ENCODE peak calls at places on chromosome 4, in six cellular contexts. B, F, E, D, Q and Y are unnamed samples.

GRCh38 chr4:110622841-110623709 is at the start of gene PITX2:
- DNase-seq in F (peak), D (peak), E (no peak), Q (no peak), B (no peak), Y (peak)

GRCh38 chr4:56410247-56410646 is 23.0 kb upstream of the AASDH start:
- DNase-seq in B (peak), D (peak), F (no peak), Q (peak), E (no peak), Y (no peak)

GRCh38 chr4:188454573-188454972 is 315.3 kb downstream of the TRIML1 start:
- DNase-seq in F (no peak), E (no peak), B (no peak), D (no peak), Q (no peak), Y (no peak)

GRCh38 chr4:83114576-83114975 is at the start of gene PLAC8:
- DNase-seq in E (no peak), D (no peak), F (no peak), B (no peak), Q (peak), Y (peak)

GRCh38 chr4:156294577-156294976 is 340.9 kb upstream of the CTSO start:
- DNase-seq in Q (peak), B (no peak), E (no peak), D (peak), F (no peak), Y (peak)

GRCh38 chr4:106773106-106773905 is 262.8 kb downstream of the DKK2 start:
- DNase-seq in F (no peak), B (no peak), D (peak), E (no peak), Q (no peak), Y (no peak)

GRCh38 chr4:89800527-89801103 is 36.3 kb downstream of the SNCA start:
- DNase-seq in D (no peak), B (no peak), E (no peak), Q (no peak), F (no peak), Y (no peak)

GRCh38 chr4:53346920-53347852 is 18.7 kb downstream of the SCFD2 start:
- DNase-seq in Q (no peak), F (no peak), B (no peak), E (no peak), D (peak), Y (no peak)

GRCh38 chr4:48899950-48900349 is 6.6 kb downstream of the OCIAD2 start:
- DNase-seq in D (no peak), E (no peak), F (no peak), B (no peak), Q (peak), Y (no peak)

GRCh38 chr4:105551968-105552746 is at the start of gene ARHGEF38:
- DNase-seq in F (no peak), Q (no peak), D (no peak), E (no peak), B (no peak), Y (no peak)

GRCh38 chr4:105641876-105642275 is 66.6 kb downstream of the INTS12 start:
- DNase-seq in E (no peak), F (no peak), Q (no peak), B (no peak), D (no peak), Y (no peak)

GRCh38 chr4:108141213-108142045 is 27.3 kb downstream of the LEF1 start:
- DNase-seq in B (no peak), E (no peak), D (no peak), Q (no peak), F (no peak), Y (peak)

GRCh38 chr4:76585897-76586360 is 150.9 kb downstream of the SHROOM3 start:
- DNase-seq in Q (no peak), B (no peak), E (no peak), D (no peak), F (peak), Y (peak)

GRCh38 chr4:180057891-180058643 is 2185.1 kb upstream of the TENM3 start:
- DNase-seq in D (no peak), B (no peak), F (peak), E (no peak), Q (peak), Y (peak)

GRCh38 chr4:142404191-142404611 is 441.9 kb downstream of the INPP4B start:
- DNase-seq in D (peak), Q (no peak), B (no peak), E (peak), F (no peak), Y (no peak)

GRCh38 chr4:185479507-185479971 is 8.0 kb upstream of the CCDC110 start:
- DNase-seq in D (no peak), E (no peak), F (no peak), Q (no peak), B (no peak), Y (peak)

GRCh38 chr4:85409251-85409650 is 65.7 kb upstream of the ARHGAP24 start:
- DNase-seq in F (no peak), D (no peak), E (no peak), Q (no peak), B (no peak), Y (no peak)

GRCh38 chr4:148097811-148098210 is 344.4 kb downstream of the NR3C2 start:
- DNase-seq in F (no peak), E (no peak), D (no peak), Q (no peak), B (no peak), Y (no peak)

GRCh38 chr4:90979551-90979950 is 852.4 kb downstream of the CCSER1 start:
- DNase-seq in D (no peak), E (no peak), F (no peak), Q (no peak), B (no peak), Y (no peak)

GRCh38 chr4:178205826-178206225 is 763.6 kb upstream of the AGA start:
- DNase-seq in F (no peak), D (no peak), B (no peak), Q (no peak), E (no peak), Y (no peak)

GRCh38 chr4:76526585-76526990 is 91.6 kb downstream of the SHROOM3 start:
- DNase-seq in Q (no peak), E (no peak), B (no peak), F (no peak), D (no peak), Y (no peak)

GRCh38 chr4:157389751-157390150 is 169.2 kb downstream of the GRIA2 start:
- DNase-seq in D (no peak), B (no peak), E (no peak), Q (no peak), F (no peak), Y (no peak)

GRCh38 chr4:156961241-156962068 is 10.1 kb downstream of the PDGFC start:
- DNase-seq in F (no peak), E (no peak), B (no peak), D (no peak), Q (no peak), Y (no peak)

GRCh38 chr4:173272987-173273386 is 61.2 kb downstream of the HMGB2 start:
- DNase-seq in E (no peak), B (no peak), F (no peak), Q (no peak), D (peak), Y (no peak)

GRCh38 chr4:3687538-3687937 is 78.6 kb upstream of the ADRA2C start:
- DNase-seq in B (no peak), E (no peak), Q (no peak), F (no peak), D (no peak), Y (no peak)

GRCh38 chr4:23279377-23279988 is 586.7 kb downstream of the GBA3 start:
- DNase-seq in E (no peak), B (no peak), F (no peak), Q (peak), D (no peak), Y (no peak)

GRCh38 chr4:42339935-42340406 is 57.3 kb upstream of the SHISA3 start:
- DNase-seq in D (no peak), F (no peak), E (no peak), Q (no peak), B (no peak), Y (no peak)
- H3K4me3 ChIP-seq in D (no peak), F (no peak), E (no peak), Q (no peak), B (no peak), Y (no peak)

DNA sequence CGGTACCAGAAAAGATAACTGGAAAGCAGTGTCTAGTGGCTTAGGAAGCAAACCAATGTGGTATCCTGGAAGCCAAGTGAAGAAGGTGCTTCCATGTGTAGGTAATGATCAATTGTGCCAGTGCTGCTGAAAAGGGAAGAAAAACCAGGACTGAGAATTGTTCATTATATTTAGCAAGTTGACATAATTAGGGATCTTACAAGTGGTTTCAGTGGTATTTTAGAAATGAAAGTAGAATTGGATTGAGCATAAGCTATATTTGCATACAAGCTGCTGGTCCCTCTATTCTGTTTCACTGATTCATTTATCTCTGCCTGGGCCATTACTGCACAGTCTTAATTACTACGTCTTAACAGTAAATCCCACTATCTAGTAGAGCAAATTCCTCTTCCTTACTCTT is 32.3 kb downstream of the PRDM8 start:
- DNase-seq in F (no peak), B (no peak), E (no peak), D (no peak), Q (no peak), Y (peak)
- H3K4me3 ChIP-seq in F (no peak), B (no peak), E (no peak), D (no peak), Q (no peak), Y (no peak)

GRCh38 chr4:26613242-26613641 is 29.4 kb downstream of the TBC1D19 start:
- DNase-seq in B (no peak), F (no peak), D (no peak), Q (no peak), E (no peak), Y (no peak)
- H3K4me3 ChIP-seq in B (no peak), F (no peak), D (no peak), Q (no peak), E (no peak), Y (no peak)

GRCh38 chr4:6575503-6576240 is 683 bp downstream of the MAN2B2 start:
- DNase-seq in F (no peak), Q (no peak), E (no peak), B (no peak), D (no peak), Y (no peak)
- H3K4me3 ChIP-seq in F (peak), Q (peak), E (peak), B (peak), D (peak), Y (peak)